ENCODE peak calls at places on chromosomes 16 and 17, in ten cellular contexts. L is GM12864, A is endodermal cell, D is NB4, E is A549, I is GM06990, P is adrenal gland, Y is testis, R is fibroblast of the aortic adventitia, C is cardiac fibroblast. V is an unnamed sample.

GRCh38 chr16:52558448-52558847 is 11.5 kb upstream of the TOX3 start:
- DNase-seq in L (no peak), A (no peak), D (no peak), E (no peak), I (no peak), P (no peak), Y (no peak), R (no peak), C (no peak), V (no peak)

GRCh38 chr17:36933174-36934143 is 3.8 kb upstream of the LHX1 start:
- DNase-seq in L (no peak), A (peak; percentile 73), D (no peak), E (no peak), I (no peak), P (no peak), Y (no peak), R (no peak), C (no peak), V (no peak)

GRCh38 chr17:51456942-51457341 is 196.6 kb downstream of the UTP18 start:
- DNase-seq in L (no peak), A (no peak), D (no peak), E (no peak), I (no peak), P (no peak), Y (no peak), R (no peak), C (no peak), V (no peak)

GRCh38 chr16:68235105-68235881 is 634 bp downstream of the ESRP2 start:
- DNase-seq in L (no peak), A (peak; percentile 86), D (no peak), E (no peak), I (no peak), P (no peak), Y (no peak), R (no peak), C (no peak), V (peak; percentile 82)

GRCh38 chr17:17108681-17109049 is 66.4 kb downstream of the MPRIP start:
- DNase-seq in L (no peak), A (peak; percentile 73), D (no peak), E (no peak), I (no peak), P (peak; percentile 44), Y (no peak), R (no peak), C (peak; percentile 33), V (peak; percentile 23)

GRCh38 chr16:85557976-85558589 is 55.0 kb upstream of the GSE1 start:
- DNase-seq in L (no peak), A (peak; percentile 71), D (no peak), E (no peak), I (no peak), P (no peak), Y (no peak), R (no peak), C (no peak), V (peak; percentile 71)

GRCh38 chr17:65243838-65244237 is 106.7 kb downstream of the RGS9 start:
- DNase-seq in L (no peak), A (peak; percentile 79), D (no peak), E (no peak), I (no peak), P (peak; percentile 43), Y (no peak), R (peak; percentile 70), C (peak; percentile 41), V (peak; percentile 14)

GRCh38 chr16:85490971-85491771 is 122.0 kb upstream of the GSE1 start:
- DNase-seq in L (no peak), A (peak; percentile 88), D (peak; percentile 43), E (peak; percentile 63), I (peak; percentile 34), P (no peak), Y (peak; percentile 48), R (no peak), C (no peak), V (no peak)

GRCh38 chr16:642189-643049 is 791 bp downstream of the MCRIP2 start:
- DNase-seq in L (no peak), A (peak; percentile 79), D (peak; percentile 82), E (no peak), I (peak; percentile 79), P (peak; percentile 84), Y (peak; percentile 85), R (no peak), C (no peak), V (no peak)

GRCh38 chr16:57630931-57631845 is 2.8 kb downstream of the ADGRG1 start:
- DNase-seq in L (no peak), A (peak; percentile 56), D (no peak), E (no peak), I (no peak), P (no peak), Y (peak; percentile 72), R (no peak), C (no peak), V (no peak)

DNA sequence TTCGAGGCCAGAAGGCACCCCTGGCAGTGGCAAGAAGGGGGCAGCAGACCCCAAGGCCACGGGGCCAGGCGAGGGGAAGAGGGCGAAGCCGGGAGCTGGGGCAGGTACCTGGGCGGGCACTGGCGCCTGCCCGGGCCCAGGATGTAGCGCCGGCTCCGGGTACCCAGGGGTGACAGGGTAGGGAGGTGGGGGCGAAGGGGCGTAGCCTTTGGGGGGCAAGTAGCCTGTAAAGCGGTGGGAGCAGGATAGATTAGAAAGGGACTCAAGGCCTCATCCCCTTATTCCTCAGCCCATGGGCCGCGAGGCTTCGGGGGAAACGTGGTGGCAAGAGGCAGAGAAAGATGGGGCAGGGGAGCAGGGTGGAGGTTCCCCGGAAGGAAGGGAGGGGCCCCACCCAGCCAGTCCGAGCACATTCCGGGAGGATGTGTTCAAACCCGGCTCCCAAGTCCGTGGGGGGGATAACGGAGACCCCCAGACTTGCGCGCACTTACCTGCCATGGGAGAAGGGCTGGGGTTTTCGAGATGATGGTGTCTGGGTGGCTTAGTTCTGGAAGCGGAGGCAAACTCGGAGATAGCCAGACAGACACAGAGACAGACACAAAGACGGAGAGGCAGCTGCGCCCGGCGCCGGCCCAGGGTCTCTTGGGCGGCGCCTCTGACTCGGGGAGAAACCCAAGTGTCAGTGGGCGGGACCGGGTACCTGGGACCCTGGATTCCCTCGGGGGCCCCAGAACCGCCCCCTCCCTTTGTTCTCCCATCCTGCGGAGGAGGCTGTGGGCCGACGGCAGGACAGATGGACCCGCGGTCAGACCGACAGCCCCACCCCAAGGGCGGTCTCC is 493 bp downstream of the PLSCR3 start:
- DNase-seq in L (no peak), A (peak; percentile 90), D (no peak), E (peak; percentile 51), I (no peak), P (no peak), Y (no peak), R (no peak), C (no peak), V (peak; percentile 60)
- TF ChIP-seq CTCF in L (no peak), A (peak; percentile 63), D (no peak), E (no peak), I (no peak), P (no peak), Y (no peak), R (peak; percentile 10), C (peak; percentile 18), V (no peak)

DNA sequence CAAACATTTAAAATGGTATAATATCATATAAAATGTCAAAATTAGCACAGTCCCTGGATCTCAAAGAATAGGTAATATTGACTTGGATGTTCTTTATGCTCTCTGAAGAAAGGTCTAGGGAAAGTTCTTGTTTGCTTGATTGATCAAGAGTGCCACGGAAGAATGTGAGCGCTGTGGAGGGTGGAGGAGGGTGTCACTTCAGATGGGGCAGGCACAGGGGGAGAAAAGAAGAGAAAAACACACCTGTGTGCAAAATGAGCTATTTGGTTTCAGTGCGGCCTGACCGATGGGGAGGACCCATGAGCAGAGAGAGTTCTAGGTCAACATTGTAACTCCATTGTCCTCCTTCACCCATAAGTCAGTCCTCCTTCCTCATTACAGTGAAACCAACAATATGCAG is 8.8 kb upstream of the VPS4A start:
- DNase-seq in L (no peak), A (no peak), D (no peak), E (no peak), I (no peak), P (no peak), Y (no peak), R (no peak), C (no peak), V (no peak)
- H3K4me3 ChIP-seq in L (no peak overlapping the region), A (no peak overlapping the region), D (no peak overlapping the region), E (no peak overlapping the region), I (no peak overlapping the region), P (no peak overlapping the region), Y (no peak overlapping the region), R (no peak overlapping the region), C (no peak overlapping the region), V (no peak overlapping the region)

GRCh38 chr17:67119102-67119501 is 74.7 kb downstream of the CACNG1 start:
- DNase-seq in L (no peak), A (no peak), D (no peak), E (no peak), I (no peak), P (no peak), Y (no peak), R (no peak), C (no peak), V (no peak)

GRCh38 chr17:67111327-67111726 is 67.0 kb downstream of the CACNG1 start:
- DNase-seq in L (no peak), A (no peak), D (no peak), E (no peak), I (no peak), P (no peak), Y (no peak), R (no peak), C (no peak), V (no peak)

GRCh38 chr17:67111808-67112207 is 67.5 kb downstream of the CACNG1 start:
- DNase-seq in L (no peak), A (no peak), D (no peak), E (no peak), I (no peak), P (no peak), Y (no peak), R (no peak), C (no peak), V (no peak)

GRCh38 chr17:67113481-67113880 is 69.1 kb downstream of the CACNG1 start:
- DNase-seq in L (no peak), A (no peak), D (no peak), E (no peak), I (no peak), P (no peak), Y (no peak), R (no peak), C (no peak), V (no peak)

DNA sequence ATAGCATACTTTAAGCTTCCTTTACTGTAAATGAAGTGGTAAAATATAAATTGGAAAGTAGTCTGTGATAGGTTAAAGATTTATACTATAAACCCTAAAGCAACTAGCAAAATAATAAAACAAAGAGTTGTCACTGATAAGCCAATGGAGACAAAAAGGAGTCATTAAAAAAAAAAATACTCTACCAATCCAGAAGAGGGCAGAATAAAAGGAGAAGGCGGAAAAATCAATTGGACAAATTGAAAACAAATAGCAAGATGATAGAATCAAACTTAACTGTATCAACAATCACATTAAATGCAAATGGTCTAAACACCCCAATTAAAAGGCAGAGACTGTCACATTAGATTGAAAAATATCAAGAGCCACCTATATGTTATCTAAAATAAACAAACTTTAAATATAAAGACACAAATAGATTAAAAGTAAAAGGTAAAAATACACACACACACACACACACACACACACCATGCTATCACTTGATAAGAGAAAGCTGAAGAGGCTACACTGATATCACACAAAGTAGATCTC is 71.8 kb downstream of the CACNG1 start:
- DNase-seq in L (no peak), A (no peak), D (no peak), E (no peak), I (no peak), P (no peak), Y (no peak), R (no peak), C (no peak), V (no peak)
- TF ChIP-seq CTCF in L (no peak), A (peak; percentile 55), D (no peak), E (peak; percentile 8), I (no peak), P (no peak), Y (no peak), R (no peak), C (no peak), V (no peak)

GRCh38 chr17:38418693-38419507 is 9.4 kb upstream of the ARHGAP23 start:
- DNase-seq in L (no peak), A (peak; percentile 81), D (no peak), E (no peak), I (no peak), P (no peak), Y (no peak), R (no peak), C (no peak), V (no peak)
- H3K4me3 ChIP-seq in L (no peak overlapping the region), A (peak overlapping the region; percentile 71), D (no peak overlapping the region), E (peak overlapping the region; percentile 45), I (no peak overlapping the region), P (no peak overlapping the region), Y (peak overlapping the region; percentile 36), R (peak overlapping the region; percentile 31), C (no peak overlapping the region), V (no peak overlapping the region)

V was measured in epithelial cell of esophagus.